ENCODE peak calls at places on chromosome 13, in ten cellular contexts. I is kidney glomerular epithelial cell; V is NCI-H446 treated with DMSO at 0.1 percent for 48 hours; S is activated CD4-positive, CD25-positive, alpha-beta regulatory T cell treated with anti-CD3 and anti-CD28 coated beads, Interleukin-2, amount 50 U/mL, for 16 hours; F is psoas muscle; C is cardiac muscle cell; L is NCI-H510A; P is dermis blood vessel endothelial cell; J is activated CD8-positive, alpha-beta memory T cell treated with anti-CD3 and anti-CD28 coated beads for 24 hours; K is mucosa of descending colon. O is an unnamed sample.

GRCh38 chr13:27053902-27054595 is 117.6 kb downstream of the USP12 start:
- DNase-seq in I (peak), V (no peak), S (no peak), F (no peak), C (peak), L (no peak), P (peak), J (no peak), K (no peak), O (no peak)

GRCh38 chr13:24233351-24233901 is 72.9 kb downstream of the SPATA13 start:
- DNase-seq in I (no peak), V (no peak), S (no peak), F (no peak), C (peak), L (no peak), P (no peak), J (no peak), K (no peak), O (peak)

GRCh38 chr13:40344270-40345148 is 321.9 kb downstream of the FOXO1 start:
- DNase-seq in I (no peak), V (peak), S (no peak), F (peak), C (peak), L (no peak), P (no peak), J (no peak), K (no peak), O (no peak)

GRCh38 chr13:113267642-113268405 is 29.2 kb upstream of the LAMP1 start:
- DNase-seq in I (no peak), V (no peak), S (no peak), F (no peak), C (no peak), L (no peak), P (no peak), J (no peak), K (no peak), O (no peak)

GRCh38 chr13:62556973-62557372 is 1141.3 kb upstream of the PCDH20 start:
- DNase-seq in I (no peak), V (no peak), S (no peak), F (no peak), C (no peak), L (no peak), P (no peak), J (no peak), K (no peak), O (no peak)

GRCh38 chr13:30676672-30677071 is 58.7 kb upstream of the ALOX5AP start:
- DNase-seq in I (no peak), V (no peak), S (no peak), F (no peak), C (peak), L (no peak), P (peak), J (no peak), K (no peak), O (no peak)

GRCh38 chr13:41231786-41232185 is 31.6 kb downstream of the MTRF1 start:
- DNase-seq in I (no peak), V (no peak), S (no peak), F (no peak), C (peak), L (peak), P (peak), J (no peak), K (peak), O (no peak)

GRCh38 chr13:99958402-99959126 is 13.0 kb downstream of the ZIC5 start:
- DNase-seq in I (no peak), V (no peak), S (no peak), F (no peak), C (no peak), L (no peak), P (no peak), J (no peak), K (no peak), O (no peak)

GRCh38 chr13:56528040-56528760 is 612.5 kb upstream of the PRR20A start:
- DNase-seq in I (no peak), V (no peak), S (no peak), F (no peak), C (no peak), L (peak), P (no peak), J (no peak), K (no peak), O (no peak)

GRCh38 chr13:39777527-39778061 is 122.1 kb downstream of the COG6 start:
- DNase-seq in I (peak), V (peak), S (no peak), F (no peak), C (peak), L (no peak), P (peak), J (no peak), K (peak), O (no peak)

GRCh38 chr13:19587635-19588300 is 26.4 kb upstream of the TPTE2 start:
- DNase-seq in I (peak), V (no peak), S (peak), F (no peak), C (peak), L (no peak), P (peak), J (no peak), K (peak), O (peak)

GRCh38 chr13:60012503-60012902 is 151.2 kb downstream of the DIAPH3 start:
- DNase-seq in I (no peak), V (no peak), S (no peak), F (no peak), C (no peak), L (no peak), P (no peak), J (no peak), K (peak), O (no peak)

GRCh38 chr13:109144693-109145437 is 515.5 kb downstream of the MYO16 start:
- DNase-seq in I (no peak), V (no peak), S (no peak), F (no peak), C (no peak), L (no peak), P (no peak), J (no peak), K (no peak), O (no peak)

GRCh38 chr13:27034678-27035111 is 136.9 kb downstream of the USP12 start:
- DNase-seq in I (no peak), V (no peak), S (no peak), F (no peak), C (peak), L (no peak), P (no peak), J (peak), K (no peak), O (no peak)

GRCh38 chr13:99053636-99054233 is 75.9 kb upstream of the DOCK9 start:
- DNase-seq in I (no peak), V (no peak), S (no peak), F (no peak), C (no peak), L (no peak), P (no peak), J (no peak), K (no peak), O (no peak)

GRCh38 chr13:85693889-85694511 is 105.2 kb downstream of the SLITRK6 start:
- DNase-seq in I (no peak), V (no peak), S (no peak), F (no peak), C (peak), L (no peak), P (no peak), J (no peak), K (no peak), O (no peak)

GRCh38 chr13:57633950-57634828 is 2.6 kb downstream of the PCDH17 start:
- DNase-seq in I (no peak), V (no peak), S (no peak), F (no peak), C (no peak), L (peak), P (no peak), J (no peak), K (no peak), O (no peak)

GRCh38 chr13:84994582-84994981 is 804.6 kb downstream of the SLITRK6 start:
- DNase-seq in I (no peak), V (no peak), S (no peak), F (no peak), C (no peak), L (no peak), P (no peak), J (no peak), K (no peak), O (peak)

GRCh38 chr13:51942189-51942588 is 69.1 kb downstream of the ATP7B start:
- DNase-seq in I (no peak), V (no peak), S (no peak), F (no peak), C (no peak), L (no peak), P (no peak), J (no peak), K (peak), O (no peak)

GRCh38 chr13:98445340-98446233 is 131.3 kb downstream of the STK24 start:
- DNase-seq in I (peak), V (no peak), S (peak), F (peak), C (peak), L (peak), P (peak), J (peak), K (peak), O (no peak)

GRCh38 chr13:61728468-61728867 is 312.8 kb upstream of the PCDH20 start:
- DNase-seq in I (peak), V (peak), S (no peak), F (no peak), C (peak), L (no peak), P (no peak), J (no peak), K (no peak), O (peak)

GRCh38 chr13:112692586-112692985 is 2.7 kb downstream of the ATP11A start:
- DNase-seq in I (no peak), V (no peak), S (no peak), F (no peak), C (no peak), L (no peak), P (no peak), J (no peak), K (no peak), O (no peak)

GRCh38 chr13:113792236-113792770 is 33.3 kb downstream of the TMEM255B start:
- DNase-seq in I (no peak), V (no peak), S (no peak), F (peak), C (no peak), L (no peak), P (no peak), J (no peak), K (no peak), O (no peak)

GRCh38 chr13:23980160-23980551 is 82.9 kb upstream of the C1QTNF9B start:
- DNase-seq in I (peak), V (no peak), S (peak), F (peak), C (peak), L (peak), P (peak), J (peak), K (peak), O (no peak)

GRCh38 chr13:79645569-79645968 is 164.6 kb downstream of the NDFIP2 start:
- DNase-seq in I (no peak), V (no peak), S (no peak), F (no peak), C (no peak), L (no peak), P (no peak), J (no peak), K (no peak), O (no peak)

GRCh38 chr13:27424246-27425150 is at the start of gene GTF3A:
- DNase-seq in I (peak), V (peak), S (peak), F (peak), C (peak), L (peak), P (peak), J (peak), K (peak), O (peak)